ENCODE peak calls at places on chromosomes 3 and 15, in ten cellular contexts. Q, V, Y, C, A, X, K, J, O and S are unnamed samples.

GRCh38 chr3:18423401-18424212 is 1.5 kb downstream of the SATB1 start:
- DNase-seq in Q (no peak), V (no peak), Y (no peak), C (peak), A (peak), X (peak), K (peak), J (peak), O (peak), S (no peak)

GRCh38 chr3:81743096-81744025 is 18.1 kb downstream of the GBE1 start:
- DNase-seq in Q (no peak), V (no peak), Y (no peak), C (no peak), A (peak), X (no peak), K (peak), J (no peak), O (no peak), S (peak)

GRCh38 chr3:177338697-177339219 is 141.5 kb upstream of the TBL1XR1 start:
- DNase-seq in Q (no peak), V (peak), Y (no peak), C (no peak), A (no peak), X (no peak), K (peak), J (no peak), O (no peak), S (no peak)

GRCh38 chr3:131125684-131126083 is 99.0 kb downstream of the NEK11 start:
- DNase-seq in Q (no peak), V (no peak), Y (no peak), C (no peak), A (no peak), X (no peak), K (no peak), J (no peak), O (no peak), S (no peak)

GRCh38 chr15:99732711-99733267 is 448 bp downstream of the LYSMD4 start:
- DNase-seq in Q (peak), V (no peak), Y (no peak), C (no peak), A (peak), X (peak), K (no peak), J (peak), O (peak), S (no peak)

GRCh38 chr3:174958671-174959328 is 99.7 kb downstream of the NAALADL2 start:
- DNase-seq in Q (no peak), V (no peak), Y (no peak), C (no peak), A (no peak), X (no peak), K (no peak), J (no peak), O (no peak), S (no peak)

GRCh38 chr3:123424999-123425386 is 23.9 kb downstream of the ADCY5 start:
- DNase-seq in Q (no peak), V (no peak), Y (no peak), C (no peak), A (no peak), X (no peak), K (no peak), J (no peak), O (no peak), S (no peak)

GRCh38 chr3:115272036-115272824 is 125.1 kb upstream of the ZBTB20 start:
- DNase-seq in Q (no peak), V (no peak), Y (no peak), C (no peak), A (peak), X (no peak), K (peak), J (peak), O (no peak), S (no peak)

GRCh38 chr15:49185473-49185872 is 15.4 kb downstream of the GALK2 start:
- DNase-seq in Q (no peak), V (no peak), Y (no peak), C (no peak), A (no peak), X (no peak), K (no peak), J (no peak), O (no peak), S (no peak)

GRCh38 chr3:43540625-43541024 is 81.2 kb downstream of the ANO10 start:
- DNase-seq in Q (no peak), V (no peak), Y (no peak), C (no peak), A (no peak), X (no peak), K (no peak), J (no peak), O (no peak), S (no peak)

GRCh38 chr3:69385723-69386483 is at the start of gene FRMD4B:
- DNase-seq in Q (peak), V (peak), Y (peak), C (peak), A (peak), X (peak), K (peak), J (peak), O (peak), S (no peak)

GRCh38 chr3:49020335-49021212 is 1.3 kb upstream of the NDUFAF3 start:
- DNase-seq in Q (peak), V (no peak), Y (peak), C (peak), A (peak), X (no peak), K (peak), J (peak), O (peak), S (no peak)

GRCh38 chr15:52143862-52144261 is 31.3 kb upstream of the BCL2L10 start:
- DNase-seq in Q (no peak), V (peak), Y (no peak), C (no peak), A (peak), X (no peak), K (no peak), J (no peak), O (no peak), S (no peak)

GRCh38 chr3:2655229-2655701 is 454.9 kb downstream of the IL5RA start:
- DNase-seq in Q (no peak), V (no peak), Y (no peak), C (no peak), A (no peak), X (no peak), K (no peak), J (no peak), O (no peak), S (no peak)

GRCh38 chr3:169579086-169579485 is 84.4 kb downstream of the MECOM start:
- DNase-seq in Q (no peak), V (no peak), Y (no peak), C (no peak), A (no peak), X (no peak), K (no peak), J (no peak), O (no peak), S (no peak)

GRCh38 chr15:76932090-76932966 is 779 bp downstream of the RCN2 start:
- DNase-seq in Q (no peak), V (no peak), Y (no peak), C (no peak), A (peak), X (no peak), K (peak), J (no peak), O (no peak), S (no peak)

GRCh38 chr15:31842532-31843195 is 187.7 kb upstream of the CHRNA7 start:
- DNase-seq in Q (no peak), V (no peak), Y (no peak), C (no peak), A (no peak), X (no peak), K (no peak), J (no peak), O (no peak), S (peak)
- TF ChIP-seq CTCF in Q (no peak), V (no peak), Y (no peak), C (no peak), A (no peak), X (no peak), K (no peak), J (no peak), O (no peak), S (no peak)

DNA sequence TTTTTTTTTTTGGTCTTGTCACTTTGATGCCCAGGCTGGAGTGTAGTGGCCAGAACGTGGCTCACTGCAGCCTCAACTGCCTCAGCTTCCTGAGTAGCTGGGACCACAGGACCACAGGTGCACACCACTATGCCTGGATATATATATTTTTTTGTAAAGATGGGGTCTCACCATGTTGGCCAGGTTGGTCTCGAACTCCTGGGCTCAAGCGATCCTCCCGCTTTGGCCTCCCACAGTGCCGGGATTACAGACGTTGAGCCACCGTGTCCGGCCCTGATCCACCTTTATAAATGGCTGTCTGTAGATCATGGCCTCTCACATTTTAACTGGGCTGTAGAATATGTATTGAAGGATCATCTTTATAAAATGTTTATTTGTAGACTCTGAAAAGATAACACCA is 1.9 kb upstream of the EIF3J start:
- DNase-seq in Q (no peak), V (no peak), Y (no peak), C (no peak), A (no peak), X (no peak), K (no peak), J (no peak), O (no peak), S (no peak)
- TF ChIP-seq POLR2AphosphoS5 in Q (no peak), V (no peak), Y (no peak), C (no peak), A (no peak), X (no peak), K (no peak), J (no peak), O (no peak), S (no peak)

GRCh38 chr3:86988235-86988634 is 2.7 kb downstream of the VGLL3 start:
- DNase-seq in Q (no peak), V (no peak), Y (no peak), C (no peak), A (no peak), X (no peak), K (peak), J (no peak), O (no peak), S (no peak)
- H3K4me3 ChIP-seq in Q (peak), V (no peak), Y (peak), C (no peak), A (no peak), X (peak), K (no peak), J (no peak), O (no peak), S (peak)

GRCh38 chr3:97882975-97883598 is 61.3 kb downstream of the CRYBG3 start:
- DNase-seq in Q (no peak), V (no peak), Y (no peak), C (no peak), A (no peak), X (peak), K (peak), J (no peak), O (peak), S (no peak)
- TF ChIP-seq CTCF in Q (no peak), V (no peak), Y (no peak), C (no peak), A (no peak), X (no peak), K (no peak), J (no peak), O (no peak), S (no peak)

GRCh38 chr3:47456984-47457383 is 18.8 kb downstream of the SCAP start:
- DNase-seq in Q (no peak), V (no peak), Y (peak), C (no peak), A (no peak), X (no peak), K (no peak), J (no peak), O (no peak), S (no peak)
- TF ChIP-seq POLR2AphosphoS5 in Q (no peak), V (no peak), Y (no peak), C (no peak), A (no peak), X (no peak), K (no peak), J (no peak), O (no peak), S (no peak)